ENCODE peak calls at places on chromosomes 13 and 19, in seven cellular contexts. D is cardiac fibroblast, X is upper lobe of right lung, P is neural progenitor cell, W is AG04450, G is choroid plexus epithelial cell, M is ascending aorta. I is an unnamed sample.

GRCh38 chr19:46303702-46304397 is 7.0 kb downstream of the HIF3A start:
- DNase-seq in D (peak; percentile 69), X (peak; percentile 92), M (no peak), W (no peak), P (peak; percentile 96), G (peak; percentile 84), I (no peak)

GRCh38 chr13:95603887-95604533 is 40.5 kb downstream of the DZIP1 start:
- DNase-seq in X (peak; percentile 70), M (no peak), G (peak; percentile 65), P (no peak), W (no peak), D (peak; percentile 86), I (no peak)

GRCh38 chr13:95624020-95624419 is 20.5 kb downstream of the DZIP1 start:
- DNase-seq in W (no peak), X (no peak), D (peak; percentile 72), P (peak; percentile 70), M (no peak), G (peak; percentile 82), I (no peak)

GRCh38 chr19:29620931-29621351 is 14.9 kb downstream of the POP4 start:
- DNase-seq in W (no peak), G (peak; percentile 19), M (no peak), X (no peak), D (no peak), P (no peak), I (no peak)

GRCh38 chr19:15280048-15280725 is 47.9 kb upstream of the EPHX3 start:
- DNase-seq in D (no peak), W (no peak), P (no peak), G (no peak), M (no peak), X (no peak), I (no peak)

GRCh38 chr19:30135358-30135757 is 193.3 kb downstream of the URI1 start:
- DNase-seq in P (no peak), M (no peak), X (no peak), D (no peak), G (no peak), W (no peak), I (no peak)

GRCh38 chr19:49512970-49513745 is 697 bp downstream of the FCGRT start:
- DNase-seq in X (peak; percentile 85), W (no peak), D (no peak), M (no peak), P (peak; percentile 80), G (peak; percentile 39), I (no peak)

GRCh38 chr19:16002380-16002779 is 53.6 kb downstream of the OR10H4 start:
- DNase-seq in P (no peak), W (no peak), M (no peak), G (peak; percentile 30), D (peak; percentile 3), X (no peak), I (no peak)

GRCh38 chr19:55690109-55690768 is 15.2 kb downstream of the EPN1 start:
- DNase-seq in M (no peak), D (no peak), X (peak; percentile 49), P (no peak), G (no peak), W (no peak), I (no peak)

GRCh38 chr13:109792416-109793090 is 6.2 kb upstream of the IRS2 start:
- DNase-seq in G (no peak), P (no peak), D (no peak), X (no peak), W (no peak), M (no peak), I (no peak)

GRCh38 chr13:109789262-109789661 is 2.9 kb upstream of the IRS2 start:
- DNase-seq in X (no peak), P (no peak), W (no peak), G (no peak), M (no peak), D (no peak), I (no peak)

GRCh38 chr13:109788372-109789195 is 2.2 kb upstream of the IRS2 start:
- DNase-seq in M (no peak), G (no peak), W (no peak), P (no peak), X (no peak), D (no peak), I (no peak)

GRCh38 chr13:109790071-109790470 is 3.7 kb upstream of the IRS2 start:
- DNase-seq in P (no peak), W (no peak), M (no peak), G (peak; percentile 75), X (no peak), D (no peak), I (no peak)

DNA sequence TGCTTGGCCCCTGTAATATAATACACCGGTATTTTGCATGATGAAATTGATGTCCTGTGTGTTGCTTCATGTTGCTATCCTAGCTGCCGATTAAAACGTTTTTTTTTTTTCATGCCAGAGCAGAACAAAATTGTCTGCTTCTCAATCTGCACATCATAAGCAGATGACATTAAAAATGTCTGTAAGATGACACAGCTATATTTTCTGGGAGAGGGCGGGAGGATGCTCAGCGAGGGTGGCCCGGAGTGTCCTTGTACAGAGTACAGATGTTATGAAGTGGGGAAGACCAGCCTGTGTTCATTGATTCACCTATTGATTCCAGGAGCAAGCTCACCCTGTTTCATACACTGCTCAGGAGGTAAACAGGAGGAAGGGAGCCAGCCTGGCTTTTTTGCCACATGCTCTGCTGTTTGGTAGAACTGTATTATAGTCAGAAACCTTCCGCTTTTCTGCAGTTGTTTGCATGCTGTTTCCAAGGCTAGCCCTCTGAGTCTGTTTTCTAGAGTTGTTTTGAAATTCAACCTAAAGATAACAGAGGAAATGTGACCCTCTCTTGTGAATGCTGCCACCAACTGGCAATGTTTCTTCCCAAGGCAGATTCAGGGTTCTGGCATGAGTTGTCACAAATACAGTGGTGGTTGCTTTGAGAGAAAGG is 4.7 kb upstream of the IRS2 start:
- DNase-seq in D (peak; percentile 59), G (peak; percentile 77), W (no peak), P (peak; percentile 55), X (no peak), M (no peak), I (no peak)
- TF ChIP-seq CTCF in D (peak; percentile 41), G (peak; percentile 63), W (peak; percentile 38), P (peak; percentile 64), X (peak; percentile 47), M (no peak), I (peak; percentile 50)

GRCh38 chr13:19173752-19174151 is 7.9 kb downstream of the TUBA3C start:
- DNase-seq in X (no peak), D (no peak), P (no peak), M (no peak), G (no peak), W (no peak), I (no peak)
- H3K4me3 ChIP-seq in X (no peak overlapping the region), D (no peak overlapping the region), P (no peak overlapping the region), M (no peak overlapping the region), G (no peak overlapping the region), W (no peak overlapping the region), I (no peak overlapping the region)

DNA sequence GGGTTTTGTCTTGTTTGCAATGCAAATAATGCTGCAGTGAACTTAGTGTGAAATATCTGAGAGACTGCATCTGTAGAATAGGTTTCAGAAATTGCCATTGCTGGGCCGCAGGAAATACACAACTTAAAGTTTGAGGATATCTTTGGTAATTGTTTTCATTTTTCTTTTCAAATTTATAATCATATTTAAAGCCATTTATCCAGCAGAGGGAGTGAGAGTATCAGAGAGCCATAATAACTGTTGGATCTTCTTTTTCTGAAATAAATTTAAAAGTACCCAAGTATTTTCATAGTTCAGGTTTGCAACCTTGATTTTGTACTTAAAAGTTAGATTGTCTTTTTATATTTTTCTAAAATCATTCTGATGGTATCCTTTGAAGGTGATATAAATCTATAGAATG is 99.4 kb downstream of the ZMYM2 start:
- DNase-seq in M (no peak), D (no peak), G (no peak), X (no peak), P (no peak), W (no peak), I (no peak)
- TF ChIP-seq CTCF in M (no peak), D (no peak), G (peak; percentile 32), X (no peak), P (no peak), W (peak; percentile 20), I (no peak)

DNA sequence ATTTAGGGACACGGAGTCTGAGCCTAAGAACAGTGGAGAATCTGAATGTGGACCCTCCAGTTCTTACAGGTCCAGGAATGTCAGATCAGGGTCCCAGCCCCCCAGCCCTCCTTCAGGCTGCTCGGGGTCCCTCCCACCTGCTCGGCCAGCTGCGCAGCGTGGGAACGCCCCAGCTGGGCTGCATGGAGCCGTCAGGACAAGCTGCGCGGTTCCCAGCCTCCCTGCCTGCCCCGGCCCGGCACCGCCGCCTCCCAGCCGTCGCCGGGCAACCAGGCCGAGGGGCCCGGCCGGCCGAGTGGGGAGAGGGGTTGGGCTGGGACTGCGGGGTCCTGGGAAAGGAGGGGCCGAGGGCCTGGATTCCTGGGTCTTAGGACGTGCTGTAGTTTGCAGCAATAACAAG is 710 bp upstream of the KIRREL2 start:
- DNase-seq in W (no peak), M (no peak), D (no peak), P (peak; percentile 89), G (no peak), X (no peak), I (no peak)
- H3K4me3 ChIP-seq in W (no peak overlapping the region), M (peak overlapping the region; percentile 60), D (no peak overlapping the region), P (peak overlapping the region; percentile 72), G (no peak overlapping the region), X (no peak overlapping the region), I (no peak overlapping the region)